ENCODE peak calls at places on chromosomes 3 and 15, in eight cellular contexts. One of them, this sample, is unnamed.

GRCh38 chr3:139434764-139435291 is 41.5 kb downstream of the RBP2 start:
- DNase-seq in adrenal gland: no peak
- DNase-seq in body of pancreas: no peak
- DNase-seq in ovary: no peak
- DNase-seq in tibial nerve: no peak
- DNase-seq in GM12892: no peak
- DNase-seq in heart left ventricle: no peak
- DNase-seq in Peyer's patch: no peak
- DNase-seq in this sample: peak

GRCh38 chr3:78268716-78269668 is 1229.1 kb downstream of the ROBO2 start:
- DNase-seq in adrenal gland: no peak
- DNase-seq in body of pancreas: no peak
- DNase-seq in ovary: no peak
- DNase-seq in tibial nerve: no peak
- DNase-seq in GM12892: no peak
- DNase-seq in heart left ventricle: peak
- DNase-seq in Peyer's patch: no peak
- DNase-seq in this sample: no peak

GRCh38 chr3:45026957-45027356 is 854 bp downstream of the CLEC3B start:
- DNase-seq in adrenal gland: no peak
- DNase-seq in body of pancreas: peak
- DNase-seq in ovary: no peak
- DNase-seq in tibial nerve: peak
- DNase-seq in GM12892: no peak
- DNase-seq in heart left ventricle: peak
- DNase-seq in Peyer's patch: no peak
- DNase-seq in this sample: peak

GRCh38 chr3:190288836-190289235 is 33.4 kb downstream of the CLDN1 start:
- DNase-seq in adrenal gland: no peak
- DNase-seq in body of pancreas: no peak
- DNase-seq in ovary: no peak
- DNase-seq in tibial nerve: no peak
- DNase-seq in GM12892: no peak
- DNase-seq in heart left ventricle: no peak
- DNase-seq in Peyer's patch: no peak
- DNase-seq in this sample: no peak

GRCh38 chr3:153209596-153209995 is 47.6 kb downstream of the RAP2B start:
- DNase-seq in adrenal gland: no peak
- DNase-seq in body of pancreas: no peak
- DNase-seq in ovary: no peak
- DNase-seq in tibial nerve: no peak
- DNase-seq in GM12892: no peak
- DNase-seq in heart left ventricle: no peak
- DNase-seq in Peyer's patch: no peak
- DNase-seq in this sample: peak

GRCh38 chr15:40338041-40338657 is 2.6 kb downstream of the CCDC9B start:
- DNase-seq in adrenal gland: no peak
- DNase-seq in body of pancreas: peak
- DNase-seq in ovary: peak
- DNase-seq in tibial nerve: no peak
- DNase-seq in GM12892: peak
- DNase-seq in heart left ventricle: peak
- DNase-seq in Peyer's patch: peak
- DNase-seq in this sample: no peak

GRCh38 chr3:2908693-2909351 is 201.4 kb downstream of the IL5RA start:
- DNase-seq in adrenal gland: no peak
- DNase-seq in body of pancreas: no peak
- DNase-seq in ovary: no peak
- DNase-seq in tibial nerve: no peak
- DNase-seq in GM12892: no peak
- DNase-seq in heart left ventricle: no peak
- DNase-seq in Peyer's patch: no peak
- DNase-seq in this sample: no peak

GRCh38 chr3:145854486-145854885 is 306.5 kb downstream of the PLOD2 start:
- DNase-seq in adrenal gland: no peak
- DNase-seq in body of pancreas: no peak
- DNase-seq in ovary: no peak
- DNase-seq in tibial nerve: no peak
- DNase-seq in GM12892: no peak
- DNase-seq in heart left ventricle: no peak
- DNase-seq in Peyer's patch: no peak
- DNase-seq in this sample: no peak

GRCh38 chr3:98561727-98562521 is 30.1 kb downstream of the GPR15 start:
- DNase-seq in adrenal gland: no peak
- DNase-seq in body of pancreas: no peak
- DNase-seq in ovary: no peak
- DNase-seq in tibial nerve: no peak
- DNase-seq in GM12892: no peak
- DNase-seq in heart left ventricle: no peak
- DNase-seq in Peyer's patch: no peak
- DNase-seq in this sample: no peak

GRCh38 chr15:38972831-38973230 is 408.2 kb upstream of the RASGRP1 start:
- DNase-seq in adrenal gland: no peak
- DNase-seq in body of pancreas: no peak
- DNase-seq in ovary: no peak
- DNase-seq in tibial nerve: no peak
- DNase-seq in GM12892: no peak
- DNase-seq in heart left ventricle: no peak
- DNase-seq in Peyer's patch: no peak
- DNase-seq in this sample: no peak

GRCh38 chr15:88834211-88834812 is 31.1 kb downstream of the ACAN start:
- DNase-seq in adrenal gland: peak
- DNase-seq in body of pancreas: peak
- DNase-seq in ovary: peak
- DNase-seq in tibial nerve: peak
- DNase-seq in GM12892: no peak
- DNase-seq in heart left ventricle: no peak
- DNase-seq in Peyer's patch: peak
- DNase-seq in this sample: peak

GRCh38 chr15:88654430-88655102 is 15.8 kb downstream of the ISG20 start:
- DNase-seq in adrenal gland: no peak
- DNase-seq in body of pancreas: no peak
- DNase-seq in ovary: no peak
- DNase-seq in tibial nerve: no peak
- DNase-seq in GM12892: no peak
- DNase-seq in heart left ventricle: no peak
- DNase-seq in Peyer's patch: no peak
- DNase-seq in this sample: no peak

GRCh38 chr3:171801738-171802600 is 8.3 kb downstream of the PLD1 start:
- DNase-seq in adrenal gland: no peak
- DNase-seq in body of pancreas: no peak
- DNase-seq in ovary: no peak
- DNase-seq in tibial nerve: no peak
- DNase-seq in GM12892: no peak
- DNase-seq in heart left ventricle: no peak
- DNase-seq in Peyer's patch: no peak
- DNase-seq in this sample: no peak

GRCh38 chr3:12545473-12545791 is at the start of gene MKRN2OS:
- DNase-seq in adrenal gland: no peak
- DNase-seq in body of pancreas: peak
- DNase-seq in ovary: no peak
- DNase-seq in tibial nerve: no peak
- DNase-seq in GM12892: no peak
- DNase-seq in heart left ventricle: no peak
- DNase-seq in Peyer's patch: no peak
- DNase-seq in this sample: no peak

GRCh38 chr3:143283432-143284128 is 164.0 kb downstream of the CHST2 start:
- DNase-seq in adrenal gland: no peak
- DNase-seq in body of pancreas: no peak
- DNase-seq in ovary: no peak
- DNase-seq in tibial nerve: no peak
- DNase-seq in GM12892: no peak
- DNase-seq in heart left ventricle: no peak
- DNase-seq in Peyer's patch: no peak
- DNase-seq in this sample: no peak

GRCh38 chr3:12959838-12960378 is 113.3 kb downstream of the IQSEC1 start:
- DNase-seq in adrenal gland: no peak
- DNase-seq in body of pancreas: no peak
- DNase-seq in ovary: no peak
- DNase-seq in tibial nerve: no peak
- DNase-seq in GM12892: no peak
- DNase-seq in heart left ventricle: peak
- DNase-seq in Peyer's patch: peak
- DNase-seq in this sample: no peak

GRCh38 chr15:32657198-32657886 is 15.8 kb downstream of the SCG5 start:
- DNase-seq in adrenal gland: no peak
- DNase-seq in body of pancreas: peak
- DNase-seq in ovary: no peak
- DNase-seq in tibial nerve: no peak
- DNase-seq in GM12892: no peak
- DNase-seq in heart left ventricle: no peak
- DNase-seq in Peyer's patch: no peak
- DNase-seq in this sample: no peak

GRCh38 chr3:48408823-48409281 is 21.0 kb downstream of the PLXNB1 start:
- DNase-seq in adrenal gland: peak
- DNase-seq in body of pancreas: peak
- DNase-seq in ovary: peak
- DNase-seq in tibial nerve: peak
- DNase-seq in GM12892: peak
- DNase-seq in heart left ventricle: no peak
- DNase-seq in Peyer's patch: no peak
- DNase-seq in this sample: no peak

GRCh38 chr3:101453966-101454365 is 59.0 kb downstream of the SENP7 start:
- DNase-seq in adrenal gland: no peak
- DNase-seq in body of pancreas: no peak
- DNase-seq in ovary: no peak
- DNase-seq in tibial nerve: no peak
- DNase-seq in GM12892: no peak
- DNase-seq in heart left ventricle: no peak
- DNase-seq in Peyer's patch: no peak
- DNase-seq in this sample: no peak

GRCh38 chr15:52730163-52730562 is 51.0 kb upstream of the ATOSA start:
- DNase-seq in adrenal gland: no peak
- DNase-seq in body of pancreas: no peak
- DNase-seq in ovary: no peak
- DNase-seq in tibial nerve: no peak
- DNase-seq in GM12892: no peak
- DNase-seq in heart left ventricle: no peak
- DNase-seq in Peyer's patch: peak
- DNase-seq in this sample: no peak

GRCh38 chr15:55683366-55683765 is 59.6 kb downstream of the PRTG start:
- DNase-seq in adrenal gland: no peak
- DNase-seq in body of pancreas: no peak
- DNase-seq in ovary: no peak
- DNase-seq in tibial nerve: no peak
- DNase-seq in GM12892: no peak
- DNase-seq in heart left ventricle: no peak
- DNase-seq in Peyer's patch: no peak
- DNase-seq in this sample: no peak

GRCh38 chr3:51982838-51983577 is at the start of gene ACY1:
- DNase-seq in adrenal gland: peak
- DNase-seq in body of pancreas: peak
- DNase-seq in ovary: peak
- DNase-seq in tibial nerve: peak
- DNase-seq in GM12892: peak
- DNase-seq in heart left ventricle: peak
- DNase-seq in Peyer's patch: peak
- DNase-seq in this sample: peak
- TF ChIP-seq POLR2A in adrenal gland: peak
- TF ChIP-seq POLR2A in body of pancreas: peak
- TF ChIP-seq POLR2A in ovary: peak
- TF ChIP-seq POLR2A in tibial nerve: peak
- TF ChIP-seq POLR2A in GM12892: peak
- TF ChIP-seq POLR2A in heart left ventricle: peak
- TF ChIP-seq POLR2A in Peyer's patch: peak
- TF ChIP-seq POLR2A in this sample: peak

GRCh38 chr3:39141211-39141995 is 12.0 kb downstream of the CSRNP1 start:
- DNase-seq in adrenal gland: peak
- DNase-seq in body of pancreas: peak
- DNase-seq in ovary: peak
- DNase-seq in tibial nerve: no peak
- DNase-seq in GM12892: no peak
- DNase-seq in heart left ventricle: peak
- DNase-seq in Peyer's patch: peak
- DNase-seq in this sample: no peak
- TF ChIP-seq POLR2A in adrenal gland: no peak
- TF ChIP-seq POLR2A in body of pancreas: peak
- TF ChIP-seq POLR2A in ovary: no peak
- TF ChIP-seq POLR2A in tibial nerve: no peak
- TF ChIP-seq POLR2A in GM12892: no peak
- TF ChIP-seq POLR2A in heart left ventricle: no peak
- TF ChIP-seq POLR2A in Peyer's patch: no peak
- TF ChIP-seq POLR2A in this sample: no peak

DNA sequence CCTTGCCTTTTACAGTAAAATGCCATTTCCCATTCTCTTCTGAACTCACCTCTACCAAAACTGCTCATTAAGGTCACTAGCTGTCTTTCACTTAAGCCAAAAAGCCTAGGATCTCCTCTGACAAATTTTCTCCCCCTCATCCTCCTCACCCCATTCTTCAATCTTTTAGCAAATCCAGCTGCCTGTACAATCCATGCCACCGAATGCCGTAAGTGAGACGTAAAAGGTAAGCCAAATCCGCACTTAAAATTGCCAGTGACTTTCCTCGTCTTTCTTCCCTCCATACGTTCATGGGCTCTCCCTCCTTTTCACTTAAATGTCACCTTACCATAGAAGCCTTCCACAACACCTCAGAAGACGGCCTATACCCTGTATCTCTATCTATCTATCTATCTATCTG is 13.8 kb downstream of the PSMD6 start:
- DNase-seq in adrenal gland: no peak
- DNase-seq in body of pancreas: no peak
- DNase-seq in ovary: no peak
- DNase-seq in tibial nerve: no peak
- DNase-seq in GM12892: no peak
- DNase-seq in heart left ventricle: no peak
- DNase-seq in Peyer's patch: no peak
- DNase-seq in this sample: no peak
- TF ChIP-seq POLR2A in adrenal gland: no peak
- TF ChIP-seq POLR2A in body of pancreas: no peak
- TF ChIP-seq POLR2A in ovary: no peak
- TF ChIP-seq POLR2A in tibial nerve: no peak
- TF ChIP-seq POLR2A in GM12892: no peak
- TF ChIP-seq POLR2A in heart left ventricle: no peak
- TF ChIP-seq POLR2A in Peyer's patch: no peak
- TF ChIP-seq POLR2A in this sample: no peak

DNA sequence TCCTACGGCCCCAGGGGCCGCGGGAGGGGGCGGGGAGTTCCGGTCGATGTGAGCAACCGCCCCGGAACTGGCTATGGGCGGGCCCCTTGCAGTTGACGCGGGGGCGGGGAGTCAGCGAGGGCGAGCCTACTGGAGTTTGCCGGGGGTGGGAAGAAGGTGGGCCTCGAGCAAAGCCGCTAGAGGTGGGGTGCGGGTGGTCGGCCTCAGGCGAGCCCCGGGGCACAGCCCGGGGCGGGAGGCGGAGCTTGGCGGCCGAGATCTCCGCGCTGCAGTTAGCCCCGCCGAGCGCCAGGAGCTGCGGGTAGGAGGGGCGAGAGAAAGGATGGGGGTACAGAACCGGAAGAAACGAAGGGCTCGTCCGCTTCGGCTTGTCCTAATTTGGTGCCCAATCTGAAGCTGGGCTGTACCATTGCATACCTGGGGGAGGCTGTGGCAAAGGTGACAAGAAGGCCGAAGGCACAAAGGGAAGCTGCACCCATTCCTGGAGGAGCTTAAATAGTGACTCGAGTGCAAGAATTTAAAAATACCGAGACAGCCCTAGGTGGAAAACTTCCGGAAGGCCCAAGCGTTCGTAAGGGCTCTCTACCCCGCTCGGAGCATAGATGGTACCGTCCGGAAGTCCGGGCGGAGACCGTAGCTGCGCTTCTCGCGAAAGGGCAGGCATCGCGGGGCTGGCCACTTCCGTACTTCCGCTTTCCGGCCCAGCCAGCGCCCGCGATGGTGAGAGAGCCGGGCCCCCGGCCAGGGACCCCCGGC is at the start of the genes ARPC4 and TADA3:
- DNase-seq in adrenal gland: peak
- DNase-seq in body of pancreas: peak
- DNase-seq in ovary: peak
- DNase-seq in tibial nerve: peak
- DNase-seq in GM12892: peak
- DNase-seq in heart left ventricle: peak
- DNase-seq in Peyer's patch: peak
- DNase-seq in this sample: peak
- TF ChIP-seq POLR2A in adrenal gland: peak
- TF ChIP-seq POLR2A in body of pancreas: peak
- TF ChIP-seq POLR2A in ovary: peak
- TF ChIP-seq POLR2A in tibial nerve: peak
- TF ChIP-seq POLR2A in GM12892: peak
- TF ChIP-seq POLR2A in heart left ventricle: no peak
- TF ChIP-seq POLR2A in Peyer's patch: peak
- TF ChIP-seq POLR2A in this sample: peak